ENCODE peak calls at places on chromosomes 2 and 18, in nine cellular contexts. One of them, this sample, is unnamed.

GRCh38 chr2:100395532-100396350 is 21.7 kb downstream of the CHST10 start:
- DNase-seq in neural progenitor cell: no peak
- DNase-seq in MM.1S: no peak
- DNase-seq in choroid plexus epithelial cell: no peak
- DNase-seq in mammary epithelial cell: no peak
- DNase-seq in kidney epithelial cell: no peak
- DNase-seq in osteocyte: peak
- DNase-seq in NB4: no peak
- DNase-seq in pancreas: no peak
- DNase-seq in this sample: no peak

GRCh38 chr2:135819211-135819610 is 17.8 kb downstream of the LCT start:
- DNase-seq in osteocyte: no peak
- DNase-seq in kidney epithelial cell: no peak
- DNase-seq in NB4: peak
- DNase-seq in mammary epithelial cell: no peak
- DNase-seq in neural progenitor cell: peak
- DNase-seq in MM.1S: no peak
- DNase-seq in pancreas: no peak
- DNase-seq in choroid plexus epithelial cell: peak
- DNase-seq in this sample: no peak

GRCh38 chr18:1048048-1048447 is 143.4 kb downstream of the ADCYAP1 start:
- DNase-seq in pancreas: no peak
- DNase-seq in osteocyte: no peak
- DNase-seq in neural progenitor cell: no peak
- DNase-seq in MM.1S: no peak
- DNase-seq in mammary epithelial cell: no peak
- DNase-seq in NB4: no peak
- DNase-seq in kidney epithelial cell: peak
- DNase-seq in choroid plexus epithelial cell: no peak
- DNase-seq in this sample: no peak

GRCh38 chr18:22427797-22428549 is 10.3 kb upstream of the CTAGE1 start:
- DNase-seq in neural progenitor cell: no peak
- DNase-seq in pancreas: peak
- DNase-seq in choroid plexus epithelial cell: no peak
- DNase-seq in mammary epithelial cell: no peak
- DNase-seq in NB4: no peak
- DNase-seq in kidney epithelial cell: no peak
- DNase-seq in osteocyte: no peak
- DNase-seq in MM.1S: no peak
- DNase-seq in this sample: no peak

GRCh38 chr2:223088866-223089265 is 36.9 kb downstream of the KCNE4 start:
- DNase-seq in kidney epithelial cell: no peak
- DNase-seq in NB4: no peak
- DNase-seq in osteocyte: no peak
- DNase-seq in choroid plexus epithelial cell: no peak
- DNase-seq in MM.1S: no peak
- DNase-seq in mammary epithelial cell: no peak
- DNase-seq in neural progenitor cell: no peak
- DNase-seq in pancreas: no peak
- DNase-seq in this sample: no peak

GRCh38 chr2:241833101-241833937 is 24.3 kb downstream of the NEU4 start:
- DNase-seq in choroid plexus epithelial cell: peak
- DNase-seq in kidney epithelial cell: no peak
- DNase-seq in mammary epithelial cell: no peak
- DNase-seq in MM.1S: no peak
- DNase-seq in pancreas: no peak
- DNase-seq in osteocyte: no peak
- DNase-seq in NB4: peak
- DNase-seq in neural progenitor cell: no peak
- DNase-seq in this sample: no peak

GRCh38 chr18:77071711-77072292 is 60.8 kb downstream of the MBP start:
- DNase-seq in mammary epithelial cell: no peak
- DNase-seq in MM.1S: no peak
- DNase-seq in kidney epithelial cell: no peak
- DNase-seq in NB4: no peak
- DNase-seq in pancreas: peak
- DNase-seq in osteocyte: no peak
- DNase-seq in choroid plexus epithelial cell: peak
- DNase-seq in neural progenitor cell: no peak
- DNase-seq in this sample: no peak

GRCh38 chr18:75115514-75115913 is 93.4 kb downstream of the PTGR3 start:
- DNase-seq in mammary epithelial cell: no peak
- DNase-seq in MM.1S: no peak
- DNase-seq in choroid plexus epithelial cell: no peak
- DNase-seq in kidney epithelial cell: no peak
- DNase-seq in osteocyte: peak
- DNase-seq in NB4: no peak
- DNase-seq in neural progenitor cell: no peak
- DNase-seq in pancreas: no peak
- DNase-seq in this sample: no peak

GRCh38 chr2:70962885-70963878 is 15.2 kb upstream of the ANKRD53 start:
- DNase-seq in NB4: no peak
- DNase-seq in osteocyte: peak
- DNase-seq in mammary epithelial cell: no peak
- DNase-seq in pancreas: no peak
- DNase-seq in kidney epithelial cell: no peak
- DNase-seq in choroid plexus epithelial cell: no peak
- DNase-seq in MM.1S: no peak
- DNase-seq in neural progenitor cell: no peak
- DNase-seq in this sample: no peak

GRCh38 chr2:95049088-95049955 is 23.8 kb downstream of the MAL start:
- DNase-seq in kidney epithelial cell: no peak
- DNase-seq in mammary epithelial cell: no peak
- DNase-seq in choroid plexus epithelial cell: no peak
- DNase-seq in pancreas: no peak
- DNase-seq in MM.1S: no peak
- DNase-seq in neural progenitor cell: no peak
- DNase-seq in osteocyte: no peak
- DNase-seq in NB4: no peak
- DNase-seq in this sample: no peak

GRCh38 chr2:95049961-95050360 is 24.5 kb downstream of the MAL start:
- DNase-seq in osteocyte: no peak
- DNase-seq in MM.1S: no peak
- DNase-seq in pancreas: no peak
- DNase-seq in neural progenitor cell: no peak
- DNase-seq in choroid plexus epithelial cell: no peak
- DNase-seq in mammary epithelial cell: no peak
- DNase-seq in NB4: no peak
- DNase-seq in kidney epithelial cell: no peak
- DNase-seq in this sample: no peak

GRCh38 chr2:95052301-95052700 is 26.8 kb downstream of the MAL start:
- DNase-seq in osteocyte: no peak
- DNase-seq in neural progenitor cell: no peak
- DNase-seq in choroid plexus epithelial cell: no peak
- DNase-seq in NB4: no peak
- DNase-seq in MM.1S: no peak
- DNase-seq in mammary epithelial cell: peak
- DNase-seq in kidney epithelial cell: peak
- DNase-seq in pancreas: no peak
- DNase-seq in this sample: no peak

GRCh38 chr2:95051636-95052035 is 26.1 kb downstream of the MAL start:
- DNase-seq in pancreas: no peak
- DNase-seq in mammary epithelial cell: no peak
- DNase-seq in osteocyte: no peak
- DNase-seq in NB4: no peak
- DNase-seq in kidney epithelial cell: no peak
- DNase-seq in MM.1S: no peak
- DNase-seq in choroid plexus epithelial cell: no peak
- DNase-seq in neural progenitor cell: no peak
- DNase-seq in this sample: no peak

GRCh38 chr2:95050385-95051300 is 25.1 kb downstream of the MAL start:
- DNase-seq in mammary epithelial cell: no peak
- DNase-seq in MM.1S: no peak
- DNase-seq in neural progenitor cell: no peak
- DNase-seq in kidney epithelial cell: no peak
- DNase-seq in osteocyte: no peak
- DNase-seq in choroid plexus epithelial cell: no peak
- DNase-seq in NB4: no peak
- DNase-seq in pancreas: no peak
- DNase-seq in this sample: no peak
- TF ChIP-seq CTCF in mammary epithelial cell: no peak
- TF ChIP-seq CTCF in MM.1S: no peak
- TF ChIP-seq CTCF in neural progenitor cell: no peak
- TF ChIP-seq CTCF in kidney epithelial cell: no peak
- TF ChIP-seq CTCF in osteocyte: no peak
- TF ChIP-seq CTCF in choroid plexus epithelial cell: no peak
- TF ChIP-seq CTCF in NB4: no peak
- TF ChIP-seq CTCF in pancreas: no peak
- TF ChIP-seq CTCF in this sample: no peak

GRCh38 chr2:33670392-33670937 is 71.4 kb upstream of the FAM98A start:
- DNase-seq in neural progenitor cell: peak
- DNase-seq in pancreas: no peak
- DNase-seq in MM.1S: no peak
- DNase-seq in choroid plexus epithelial cell: no peak
- DNase-seq in mammary epithelial cell: no peak
- DNase-seq in NB4: peak
- DNase-seq in osteocyte: no peak
- DNase-seq in kidney epithelial cell: no peak
- DNase-seq in this sample: no peak

GRCh38 chr2:33672389-33672788 is 73.3 kb upstream of the FAM98A start:
- DNase-seq in choroid plexus epithelial cell: no peak
- DNase-seq in mammary epithelial cell: no peak
- DNase-seq in NB4: no peak
- DNase-seq in osteocyte: no peak
- DNase-seq in MM.1S: no peak
- DNase-seq in pancreas: no peak
- DNase-seq in kidney epithelial cell: no peak
- DNase-seq in neural progenitor cell: no peak
- DNase-seq in this sample: no peak

GRCh38 chr2:33671198-33671597 is 72.1 kb upstream of the FAM98A start:
- DNase-seq in MM.1S: no peak
- DNase-seq in NB4: no peak
- DNase-seq in neural progenitor cell: no peak
- DNase-seq in osteocyte: no peak
- DNase-seq in kidney epithelial cell: no peak
- DNase-seq in pancreas: no peak
- DNase-seq in choroid plexus epithelial cell: no peak
- DNase-seq in mammary epithelial cell: no peak
- DNase-seq in this sample: no peak

GRCh38 chr2:33665039-33665438 is 65.9 kb upstream of the FAM98A start:
- DNase-seq in choroid plexus epithelial cell: no peak
- DNase-seq in neural progenitor cell: no peak
- DNase-seq in NB4: peak
- DNase-seq in mammary epithelial cell: no peak
- DNase-seq in MM.1S: no peak
- DNase-seq in kidney epithelial cell: no peak
- DNase-seq in osteocyte: no peak
- DNase-seq in pancreas: no peak
- DNase-seq in this sample: no peak

DNA sequence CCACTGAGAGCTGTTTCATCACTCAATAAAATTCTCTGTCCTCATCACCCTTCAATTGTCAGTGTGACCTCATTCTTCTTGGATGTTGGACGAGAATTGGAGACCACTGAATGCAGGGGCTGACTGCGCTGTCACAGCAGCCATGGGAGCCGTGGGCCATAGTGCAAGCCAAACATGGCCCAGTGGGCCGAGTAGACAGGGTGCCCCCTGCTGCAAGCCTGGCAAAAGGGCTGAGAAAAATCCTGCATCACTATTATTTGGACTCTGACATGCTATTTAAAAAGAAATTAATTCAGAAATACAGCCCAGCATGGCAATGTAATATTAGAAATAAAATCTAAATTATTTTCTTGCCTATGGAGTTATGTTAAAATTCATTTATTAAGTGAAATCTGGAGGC is 67.8 kb upstream of the FAM98A start:
- DNase-seq in neural progenitor cell: no peak
- DNase-seq in NB4: no peak
- DNase-seq in choroid plexus epithelial cell: no peak
- DNase-seq in kidney epithelial cell: no peak
- DNase-seq in mammary epithelial cell: no peak
- DNase-seq in pancreas: no peak
- DNase-seq in osteocyte: no peak
- DNase-seq in MM.1S: no peak
- DNase-seq in this sample: no peak
- TF ChIP-seq CTCF in neural progenitor cell: no peak
- TF ChIP-seq CTCF in NB4: no peak
- TF ChIP-seq CTCF in choroid plexus epithelial cell: no peak
- TF ChIP-seq CTCF in kidney epithelial cell: no peak
- TF ChIP-seq CTCF in mammary epithelial cell: no peak
- TF ChIP-seq CTCF in pancreas: no peak
- TF ChIP-seq CTCF in osteocyte: no peak
- TF ChIP-seq CTCF in MM.1S: no peak
- TF ChIP-seq CTCF in this sample: no peak

DNA sequence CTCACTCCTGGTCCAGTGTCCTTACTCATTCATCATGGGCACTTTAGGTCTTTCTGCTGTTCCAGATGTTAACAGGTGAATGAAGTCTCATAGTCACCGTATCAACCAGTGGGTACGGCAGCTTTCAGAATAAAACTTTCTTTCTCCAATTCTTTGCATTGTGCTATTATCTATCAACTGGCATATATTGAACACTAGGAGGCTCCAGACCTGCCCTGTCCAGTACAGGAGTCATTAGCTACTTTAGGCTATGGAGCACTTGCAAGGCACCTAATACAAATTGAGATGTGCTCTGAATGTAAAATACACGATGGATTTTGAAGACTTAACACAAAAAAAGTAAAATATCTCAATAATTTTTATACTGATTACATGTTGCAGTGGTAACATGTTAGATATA is 43.2 kb upstream of the NEB start:
- DNase-seq in mammary epithelial cell: no peak
- DNase-seq in NB4: peak
- DNase-seq in osteocyte: no peak
- DNase-seq in choroid plexus epithelial cell: no peak
- DNase-seq in MM.1S: no peak
- DNase-seq in kidney epithelial cell: no peak
- DNase-seq in neural progenitor cell: no peak
- DNase-seq in pancreas: no peak
- DNase-seq in this sample: no peak
- TF ChIP-seq CTCF in mammary epithelial cell: peak
- TF ChIP-seq CTCF in NB4: no peak
- TF ChIP-seq CTCF in osteocyte: no peak
- TF ChIP-seq CTCF in choroid plexus epithelial cell: peak
- TF ChIP-seq CTCF in MM.1S: peak
- TF ChIP-seq CTCF in kidney epithelial cell: peak
- TF ChIP-seq CTCF in neural progenitor cell: peak
- TF ChIP-seq CTCF in pancreas: no peak
- TF ChIP-seq CTCF in this sample: peak

DNA sequence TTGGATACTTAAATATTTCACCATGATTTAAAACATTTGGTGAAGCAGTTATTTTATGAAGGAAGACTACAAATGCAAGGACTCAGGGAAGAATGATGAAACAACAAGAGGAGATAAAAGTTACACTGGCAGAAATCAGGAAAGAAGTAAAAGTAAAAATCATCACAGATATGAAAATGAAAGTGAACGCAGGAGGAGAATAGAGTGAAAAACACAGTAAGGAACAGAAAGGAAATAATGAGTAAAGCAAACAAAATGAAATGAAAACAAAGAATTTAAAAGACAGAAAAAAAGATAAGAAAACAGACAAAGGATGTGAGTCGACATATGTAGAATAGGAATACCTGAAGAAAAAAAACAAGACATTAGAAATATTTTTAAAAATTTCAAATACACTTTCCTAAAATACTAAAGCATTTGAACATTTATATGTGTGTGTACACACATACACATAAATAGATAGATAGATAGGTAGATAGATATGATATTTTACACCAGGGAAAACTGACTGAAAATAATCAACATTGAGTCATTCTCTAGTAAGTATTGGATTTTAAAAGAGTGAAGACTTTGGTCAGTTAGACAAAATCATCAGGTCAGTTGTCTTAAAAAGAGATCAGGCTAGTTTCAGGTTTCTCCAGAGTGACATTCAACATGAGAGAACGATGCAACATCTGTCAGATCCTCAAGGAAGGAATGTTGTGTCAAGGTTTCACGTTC is 12.1 kb upstream of the KDSR start:
- DNase-seq in neural progenitor cell: no peak
- DNase-seq in pancreas: no peak
- DNase-seq in MM.1S: peak
- DNase-seq in osteocyte: no peak
- DNase-seq in kidney epithelial cell: no peak
- DNase-seq in mammary epithelial cell: no peak
- DNase-seq in choroid plexus epithelial cell: peak
- DNase-seq in NB4: no peak
- DNase-seq in this sample: peak
- TF ChIP-seq CTCF in neural progenitor cell: no peak
- TF ChIP-seq CTCF in pancreas: no peak
- TF ChIP-seq CTCF in MM.1S: no peak
- TF ChIP-seq CTCF in osteocyte: no peak
- TF ChIP-seq CTCF in kidney epithelial cell: no peak
- TF ChIP-seq CTCF in mammary epithelial cell: no peak
- TF ChIP-seq CTCF in choroid plexus epithelial cell: no peak
- TF ChIP-seq CTCF in NB4: no peak
- TF ChIP-seq CTCF in this sample: no peak

This sample was measured in GM13977.